ENCODE peak calls at places on chromosomes 12 and 14, in six cellular contexts. U, A, Y, R, D and W are unnamed samples.

GRCh38 chr12:8156845-8157244 is at the start of gene ZNF705A:
- DNase-seq in D (peak), U (peak), A (no peak), Y (peak), R (no peak), W (peak)

GRCh38 chr12:67433393-67434175 is 164.4 kb downstream of the CAND1 start:
- DNase-seq in A (no peak), D (no peak), U (peak), R (no peak), Y (peak), W (peak)

GRCh38 chr12:115437061-115437567 is 753.1 kb upstream of the TBX3 start:
- DNase-seq in R (no peak), U (peak), A (no peak), D (no peak), Y (no peak), W (no peak)

GRCh38 chr12:31702047-31702446 is 26.8 kb downstream of the AMN1 start:
- DNase-seq in U (peak), A (no peak), D (no peak), R (no peak), Y (peak), W (peak)

GRCh38 chr14:76292561-76292960 is 83.4 kb upstream of the ESRRB start:
- DNase-seq in A (no peak), U (no peak), R (no peak), D (no peak), Y (no peak), W (no peak)

GRCh38 chr14:56894591-56894991 is 84.3 kb upstream of the OTX2 start:
- DNase-seq in R (no peak), Y (no peak), U (no peak), D (no peak), A (no peak), W (no peak)

GRCh38 chr12:108371801-108372344 is 32.8 kb upstream of the CMKLR1 start:
- DNase-seq in U (peak), R (no peak), D (peak), A (no peak), Y (peak), W (no peak)

GRCh38 chr12:47750229-47750798 is 8.4 kb downstream of the RAPGEF3 start:
- DNase-seq in U (no peak), A (no peak), R (no peak), Y (no peak), D (no peak), W (no peak)

GRCh38 chr12:72076558-72076915 is 137.9 kb downstream of the TPH2 start:
- DNase-seq in D (no peak), R (no peak), Y (no peak), U (no peak), A (no peak), W (no peak)

GRCh38 chr14:95649230-95649629 is 37.0 kb upstream of the TCL1B start:
- DNase-seq in D (no peak), A (no peak), Y (no peak), U (no peak), R (no peak), W (no peak)

GRCh38 chr14:20418501-20418909 is 5.2 kb upstream of the TEP1 start:
- DNase-seq in R (no peak), Y (no peak), D (no peak), A (no peak), U (no peak), W (no peak)

DNA sequence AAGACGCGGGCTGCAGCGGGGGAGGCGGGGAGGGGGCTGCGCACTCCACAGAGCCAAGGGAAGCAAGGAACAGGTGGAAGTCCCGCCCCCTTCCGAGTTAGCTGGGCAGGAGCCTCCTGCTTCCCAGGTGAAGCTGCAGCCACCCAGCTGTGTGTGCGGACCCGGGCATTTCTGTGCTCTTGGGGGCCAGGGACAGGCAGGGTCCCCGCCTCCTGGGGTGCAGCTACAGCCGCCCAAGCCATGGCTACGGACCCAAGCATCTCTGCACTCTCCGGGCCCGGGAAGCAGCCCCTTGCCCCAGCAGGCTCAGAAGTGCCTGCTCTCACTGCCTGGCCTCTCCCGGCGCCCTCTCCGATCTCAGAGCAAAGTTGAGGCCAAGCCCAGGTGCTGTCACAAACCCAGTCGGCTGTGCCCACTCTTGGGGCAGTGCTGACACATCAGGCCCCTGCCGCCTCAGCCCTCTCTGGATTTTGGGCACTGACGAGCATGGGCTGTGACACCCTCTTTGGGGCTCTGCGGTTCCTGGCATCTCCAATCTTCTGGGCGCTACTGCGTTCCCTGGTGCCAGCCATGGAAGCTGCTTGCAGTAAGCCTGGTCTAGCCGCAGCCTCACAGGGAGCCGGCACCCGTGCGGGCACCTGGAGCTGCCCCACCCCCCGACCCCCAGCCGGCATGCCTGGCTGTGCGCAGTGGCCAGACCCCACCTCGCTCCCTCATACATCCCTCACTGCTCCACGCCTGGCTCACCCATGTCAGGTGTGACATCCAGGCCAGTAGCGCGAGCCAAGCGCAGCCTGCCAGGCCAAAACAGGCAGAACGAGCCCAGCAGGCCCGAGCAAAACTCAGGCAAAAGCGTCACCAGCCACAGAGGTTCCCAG is 8.5 kb upstream of the MGAT4C start:
- DNase-seq in Y (no peak), U (no peak), D (no peak), A (no peak), R (peak), W (peak)
- H3K4me3 ChIP-seq in Y (peak), U (no peak), D (no peak), A (no peak), R (peak), W (peak)

GRCh38 chr14:89616425-89617141 is 199.6 kb upstream of the FOXN3 start:
- DNase-seq in D (peak), U (peak), Y (peak), A (peak), R (no peak), W (no peak)

GRCh38 chr14:89617471-89618291 is 200.6 kb upstream of the FOXN3 start:
- DNase-seq in U (peak), Y (peak), D (peak), R (peak), A (peak), W (peak)

GRCh38 chr14:89618309-89618708 is 201.3 kb upstream of the FOXN3 start:
- DNase-seq in U (peak), R (no peak), A (no peak), D (peak), Y (peak), W (peak)

GRCh38 chr14:89615421-89615820 is 198.4 kb upstream of the FOXN3 start:
- DNase-seq in U (no peak), A (no peak), Y (no peak), D (no peak), R (no peak), W (no peak)

GRCh38 chr14:89617142-89617460 is 200.1 kb upstream of the FOXN3 start:
- DNase-seq in Y (peak), R (no peak), D (no peak), U (no peak), A (no peak), W (no peak)
- H3K4me3 ChIP-seq in Y (peak), R (peak), D (peak), U (peak), A (peak), W (no peak)

GRCh38 chr14:35808076-35808657 is 928 bp downstream of the RALGAPA1 start:
- DNase-seq in A (peak), U (peak), D (peak), R (peak), Y (peak), W (peak)

GRCh38 chr14:35809597-35809996 is 502 bp upstream of the RALGAPA1 start:
- DNase-seq in U (no peak), R (no peak), D (no peak), Y (no peak), A (no peak), W (no peak)

GRCh38 chr14:35806006-35806907 is 2.8 kb downstream of the RALGAPA1 start:
- DNase-seq in Y (no peak), R (no peak), D (no peak), A (no peak), U (no peak), W (no peak)

GRCh38 chr14:35810963-35811362 is 1.9 kb upstream of the RALGAPA1 start:
- DNase-seq in D (no peak), R (no peak), Y (no peak), A (no peak), U (no peak), W (no peak)

GRCh38 chr14:35807131-35807961 is 1.7 kb downstream of the RALGAPA1 start:
- DNase-seq in A (no peak), R (no peak), D (peak), Y (no peak), U (no peak), W (no peak)
- H3K4me3 ChIP-seq in A (no peak), R (no peak), D (peak), Y (peak), U (peak), W (peak)

DNA sequence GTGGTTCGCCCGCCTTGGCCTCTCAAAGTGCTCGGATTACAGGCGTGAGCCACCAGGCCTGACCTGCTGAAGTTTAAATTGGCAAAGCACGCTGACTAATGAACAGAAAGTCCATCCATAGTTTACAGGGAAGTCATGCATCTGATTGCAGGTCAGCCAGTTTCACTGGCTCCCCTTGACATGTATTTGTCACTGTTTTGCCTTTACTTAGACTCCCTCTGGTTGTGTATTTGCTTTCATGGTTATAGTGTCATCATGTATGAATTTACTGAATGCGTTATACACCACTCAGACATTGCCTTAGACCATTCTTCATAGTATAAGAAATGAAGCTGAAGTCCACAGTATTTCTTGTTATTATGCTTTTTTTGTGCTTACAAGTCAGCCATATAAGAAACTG is 52.1 kb upstream of the ATF7IP start:
- DNase-seq in D (no peak), U (no peak), A (no peak), Y (no peak), R (no peak), W (peak)
- H3K4me3 ChIP-seq in D (no peak), U (no peak), A (no peak), Y (no peak), R (no peak), W (no peak)

GRCh38 chr14:100639280-100639679 is 52.1 kb upstream of the BEGAIN start:
- DNase-seq in R (no peak), A (no peak), U (no peak), Y (no peak), D (no peak), W (no peak)
- H3K4me3 ChIP-seq in R (no peak), A (no peak), U (no peak), Y (no peak), D (no peak), W (no peak)